ENCODE peak calls at places on chromosomes 5 and 9, in four cellular contexts. One of them, this sample, is unnamed.

GRCh38 chr5:66138572-66139116 is 5.5 kb upstream of the SREK1 start:
- DNase-seq in activated naive CD8-positive, alpha-beta T cell treated with anti-CD3 and anti-CD28 coated beads, Interleukin-2, amount 50 U/mL, for 24 hours: no peak
- DNase-seq in stomach: no peak
- DNase-seq in germinal center: no peak
- DNase-seq in this sample: no peak

GRCh38 chr5:172878585-172879433 is 44.8 kb downstream of the ERGIC1 start:
- DNase-seq in activated naive CD8-positive, alpha-beta T cell treated with anti-CD3 and anti-CD28 coated beads, Interleukin-2, amount 50 U/mL, for 24 hours: peak; percentile 43
- DNase-seq in stomach: no peak
- DNase-seq in germinal center: no peak
- DNase-seq in this sample: no peak

GRCh38 chr5:134127376-134127861 is 12.9 kb downstream of the TCF7 start:
- DNase-seq in activated naive CD8-positive, alpha-beta T cell treated with anti-CD3 and anti-CD28 coated beads, Interleukin-2, amount 50 U/mL, for 24 hours: peak; percentile 69
- DNase-seq in stomach: peak; percentile 49
- DNase-seq in germinal center: no peak
- DNase-seq in this sample: no peak

GRCh38 chr9:109014267-109015025 is 1.1 kb upstream of the CTNNAL1 start:
- DNase-seq in activated naive CD8-positive, alpha-beta T cell treated with anti-CD3 and anti-CD28 coated beads, Interleukin-2, amount 50 U/mL, for 24 hours: no peak
- DNase-seq in stomach: no peak
- DNase-seq in germinal center: no peak
- DNase-seq in this sample: peak; percentile 22

GRCh38 chr5:16673241-16673998 is 56.6 kb upstream of the RETREG1 start:
- DNase-seq in activated naive CD8-positive, alpha-beta T cell treated with anti-CD3 and anti-CD28 coated beads, Interleukin-2, amount 50 U/mL, for 24 hours: peak; percentile 13
- DNase-seq in stomach: no peak
- DNase-seq in germinal center: no peak
- DNase-seq in this sample: peak; percentile 70

GRCh38 chr5:131633830-131634229 is 1.2 kb downstream of the RAPGEF6 start:
- DNase-seq in activated naive CD8-positive, alpha-beta T cell treated with anti-CD3 and anti-CD28 coated beads, Interleukin-2, amount 50 U/mL, for 24 hours: peak; percentile 7
- DNase-seq in stomach: no peak
- DNase-seq in germinal center: no peak
- DNase-seq in this sample: no peak

GRCh38 chr5:111463304-111463703 is 49.0 kb downstream of the STARD4 start:
- DNase-seq in activated naive CD8-positive, alpha-beta T cell treated with anti-CD3 and anti-CD28 coated beads, Interleukin-2, amount 50 U/mL, for 24 hours: no peak
- DNase-seq in stomach: no peak
- DNase-seq in germinal center: no peak
- DNase-seq in this sample: no peak

GRCh38 chr5:9861664-9862256 is 231.6 kb upstream of the TAS2R1 start:
- DNase-seq in activated naive CD8-positive, alpha-beta T cell treated with anti-CD3 and anti-CD28 coated beads, Interleukin-2, amount 50 U/mL, for 24 hours: no peak
- DNase-seq in stomach: no peak
- DNase-seq in germinal center: no peak
- DNase-seq in this sample: no peak

GRCh38 chr5:71938886-71939285 is 168.4 kb upstream of the MAP1B start:
- DNase-seq in activated naive CD8-positive, alpha-beta T cell treated with anti-CD3 and anti-CD28 coated beads, Interleukin-2, amount 50 U/mL, for 24 hours: no peak
- DNase-seq in stomach: peak; percentile 71
- DNase-seq in germinal center: no peak
- DNase-seq in this sample: peak; percentile 79

GRCh38 chr9:26462213-26462612 is 430.4 kb downstream of the CAAP1 start:
- DNase-seq in activated naive CD8-positive, alpha-beta T cell treated with anti-CD3 and anti-CD28 coated beads, Interleukin-2, amount 50 U/mL, for 24 hours: no peak
- DNase-seq in stomach: no peak
- DNase-seq in germinal center: no peak
- DNase-seq in this sample: no peak

GRCh38 chr5:134227259-134227658 is 1.4 kb upstream of the PPP2CA start:
- DNase-seq in activated naive CD8-positive, alpha-beta T cell treated with anti-CD3 and anti-CD28 coated beads, Interleukin-2, amount 50 U/mL, for 24 hours: peak; percentile 19
- DNase-seq in stomach: no peak
- DNase-seq in germinal center: no peak
- DNase-seq in this sample: peak; percentile 60

GRCh38 chr5:157381746-157382145 is 78.3 kb upstream of the NIPAL4 start:
- DNase-seq in activated naive CD8-positive, alpha-beta T cell treated with anti-CD3 and anti-CD28 coated beads, Interleukin-2, amount 50 U/mL, for 24 hours: no peak
- DNase-seq in stomach: no peak
- DNase-seq in germinal center: no peak
- DNase-seq in this sample: no peak

GRCh38 chr5:310941-311434 is 10.5 kb upstream of the AHRR start:
- DNase-seq in activated naive CD8-positive, alpha-beta T cell treated with anti-CD3 and anti-CD28 coated beads, Interleukin-2, amount 50 U/mL, for 24 hours: no peak
- DNase-seq in stomach: no peak
- DNase-seq in germinal center: no peak
- DNase-seq in this sample: no peak

GRCh38 chr5:14146725-14147124 is 3.6 kb downstream of the TRIO start:
- DNase-seq in activated naive CD8-positive, alpha-beta T cell treated with anti-CD3 and anti-CD28 coated beads, Interleukin-2, amount 50 U/mL, for 24 hours: no peak
- DNase-seq in stomach: no peak
- DNase-seq in germinal center: no peak
- DNase-seq in this sample: no peak

GRCh38 chr9:89497978-89498844 is at the start of gene SEMA4D:
- DNase-seq in activated naive CD8-positive, alpha-beta T cell treated with anti-CD3 and anti-CD28 coated beads, Interleukin-2, amount 50 U/mL, for 24 hours: peak; percentile 81
- DNase-seq in stomach: peak; percentile 84
- DNase-seq in germinal center: peak; percentile 76
- DNase-seq in this sample: peak; percentile 77

This sample was measured in mucosa of descending colon.